ENCODE peak calls at places on chromosomes 12 and 14, in seven cellular contexts. Q is epithelial cell of esophagus, P is lung, W is foreskin fibroblast, H is tibial artery, F is spleen, S is IMR-90. O is an unnamed sample.

GRCh38 chr14:104953896-104954656 is 24.1 kb downstream of the AHNAK2 start:
- DNase-seq in Q (no peak), P (no peak), W (no peak), H (peak; percentile 61), F (peak; percentile 59), S (no peak), O (no peak)

GRCh38 chr14:92122351-92122677 is 545 bp downstream of the CPSF2 start:
- DNase-seq in Q (no peak), P (no peak), W (peak; percentile 43), H (no peak), F (no peak), S (peak; percentile 20), O (peak; percentile 29)

GRCh38 chr12:30145351-30146017 is 361.7 kb upstream of the TMTC1 start:
- DNase-seq in Q (no peak), P (no peak), W (no peak), H (no peak), F (no peak), S (no peak), O (no peak)

GRCh38 chr12:9940370-9940769 is 8.2 kb upstream of the CLEC2A start:
- DNase-seq in Q (peak; percentile 22), P (no peak), W (no peak), H (no peak), F (no peak), S (peak; percentile 5), O (peak; percentile 22)

GRCh38 chr14:68862954-68863594 is 70.2 kb upstream of the ZFP36L1 start:
- DNase-seq in Q (peak; percentile 82), P (peak; percentile 73), W (peak; percentile 89), H (peak; percentile 85), F (peak; percentile 84), S (peak; percentile 81), O (peak; percentile 75)

GRCh38 chr14:46091819-46092218 is 559.8 kb downstream of the RPL10L start:
- DNase-seq in Q (no peak), P (no peak), W (no peak), H (no peak), F (no peak), S (no peak), O (no peak)

GRCh38 chr12:3236345-3237153 is 159.4 kb downstream of the TSPAN9 start:
- DNase-seq in Q (peak; percentile 78), P (no peak), W (peak; percentile 78), H (no peak), F (no peak), S (peak; percentile 72), O (no peak)

GRCh38 chr14:71574976-71575375 is 357.3 kb upstream of the RGS6 start:
- DNase-seq in Q (peak; percentile 69), P (no peak), W (peak; percentile 85), H (no peak), F (no peak), S (peak; percentile 92), O (no peak)

GRCh38 chr12:105454688-105455087 is 124.2 kb downstream of the C12orf75 start:
- DNase-seq in Q (no peak), P (no peak), W (no peak), H (no peak), F (no peak), S (no peak), O (no peak)

GRCh38 chr14:23433457-23433856 is 2.0 kb downstream of the MYH7 start:
- DNase-seq in Q (no peak), P (no peak), W (no peak), H (peak; percentile 33), F (peak; percentile 54), S (no peak), O (no peak)

GRCh38 chr14:76773188-76773885 is 12.1 kb downstream of the VASH1 start:
- DNase-seq in Q (peak; percentile 72), P (peak; percentile 59), W (peak; percentile 91), H (peak; percentile 93), F (peak; percentile 77), S (peak; percentile 82), O (no peak)
- TF ChIP-seq CTCF in Q (peak; percentile 6), P (no peak), W (peak; percentile 12), H (no peak), F (no peak), S (peak; percentile 8), O (no peak)

GRCh38 chr12:45989277-45989856 is 1.0 kb downstream of the SCAF11 start:
- DNase-seq in Q (peak; percentile 62), P (peak; percentile 76), W (no peak), H (no peak), F (peak; percentile 93), S (peak; percentile 26), O (peak; percentile 32)

GRCh38 chr12:45991289-45992249 is 1.2 kb upstream of the SCAF11 start:
- DNase-seq in Q (peak; percentile 61), P (peak; percentile 75), W (peak; percentile 79), H (peak; percentile 87), F (peak; percentile 94), S (peak; percentile 43), O (peak; percentile 74)

GRCh38 chr12:45988259-45988658 is 2.1 kb downstream of the SCAF11 start:
- DNase-seq in Q (peak; percentile 56), P (no peak), W (peak; percentile 75), H (no peak), F (no peak), S (peak; percentile 82), O (no peak)

GRCh38 chr12:45989857-45990467 is 412 bp downstream of the SCAF11 start:
- DNase-seq in Q (peak; percentile 48), P (no peak), W (peak; percentile 71), H (peak; percentile 85), F (peak; percentile 93), S (peak; percentile 47), O (peak; percentile 33)

DNA sequence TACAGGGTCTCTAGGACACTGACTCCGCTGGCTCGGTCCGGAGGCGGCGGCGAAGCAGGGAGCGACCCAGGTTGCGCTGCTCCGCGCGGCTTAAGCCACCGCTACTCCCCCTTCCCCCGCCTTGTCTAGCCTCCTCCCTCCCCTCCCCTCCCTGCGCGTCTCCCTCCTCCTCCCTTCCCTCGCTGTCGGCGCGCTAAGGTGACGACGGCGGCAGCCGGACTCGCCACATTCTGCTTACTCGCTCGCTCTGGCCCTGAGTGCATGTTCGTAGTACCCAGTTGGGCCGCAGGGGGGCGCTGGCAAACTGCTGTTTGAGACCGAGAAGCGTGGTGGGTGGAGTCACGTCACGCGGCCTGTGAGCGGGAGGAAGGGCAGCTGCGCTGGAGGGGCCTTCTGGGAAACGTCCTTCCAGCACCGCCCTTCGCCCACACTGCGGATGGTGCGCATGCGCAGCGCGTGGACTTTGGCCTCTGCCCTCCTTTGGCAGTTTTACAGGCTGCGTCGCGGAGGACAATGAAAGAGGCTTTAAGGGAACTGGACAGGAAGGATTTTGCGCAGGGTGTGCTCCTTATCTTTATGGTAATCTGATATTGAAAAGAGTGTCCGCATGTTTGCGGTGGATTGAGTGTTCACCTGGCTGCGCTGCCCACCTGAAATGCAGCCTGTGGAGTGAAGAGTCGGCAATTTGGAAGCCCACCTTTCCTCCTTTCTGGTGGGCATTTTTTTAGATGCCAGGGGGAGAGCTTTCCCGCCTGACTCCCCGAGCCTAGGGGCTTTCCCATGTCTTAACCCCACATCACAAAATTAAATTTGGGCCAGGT is at the start of gene SCAF11:
- DNase-seq in Q (peak; percentile 100), P (peak; percentile 100), W (peak; percentile 100), H (peak; percentile 100), F (peak; percentile 100), S (peak; percentile 100), O (peak; percentile 96)
- TF ChIP-seq CTCF in Q (peak; percentile 89), P (peak; percentile 96), W (peak; percentile 94), H (peak; percentile 99), F (peak; percentile 100), S (peak; percentile 99), O (peak; percentile 96)

DNA sequence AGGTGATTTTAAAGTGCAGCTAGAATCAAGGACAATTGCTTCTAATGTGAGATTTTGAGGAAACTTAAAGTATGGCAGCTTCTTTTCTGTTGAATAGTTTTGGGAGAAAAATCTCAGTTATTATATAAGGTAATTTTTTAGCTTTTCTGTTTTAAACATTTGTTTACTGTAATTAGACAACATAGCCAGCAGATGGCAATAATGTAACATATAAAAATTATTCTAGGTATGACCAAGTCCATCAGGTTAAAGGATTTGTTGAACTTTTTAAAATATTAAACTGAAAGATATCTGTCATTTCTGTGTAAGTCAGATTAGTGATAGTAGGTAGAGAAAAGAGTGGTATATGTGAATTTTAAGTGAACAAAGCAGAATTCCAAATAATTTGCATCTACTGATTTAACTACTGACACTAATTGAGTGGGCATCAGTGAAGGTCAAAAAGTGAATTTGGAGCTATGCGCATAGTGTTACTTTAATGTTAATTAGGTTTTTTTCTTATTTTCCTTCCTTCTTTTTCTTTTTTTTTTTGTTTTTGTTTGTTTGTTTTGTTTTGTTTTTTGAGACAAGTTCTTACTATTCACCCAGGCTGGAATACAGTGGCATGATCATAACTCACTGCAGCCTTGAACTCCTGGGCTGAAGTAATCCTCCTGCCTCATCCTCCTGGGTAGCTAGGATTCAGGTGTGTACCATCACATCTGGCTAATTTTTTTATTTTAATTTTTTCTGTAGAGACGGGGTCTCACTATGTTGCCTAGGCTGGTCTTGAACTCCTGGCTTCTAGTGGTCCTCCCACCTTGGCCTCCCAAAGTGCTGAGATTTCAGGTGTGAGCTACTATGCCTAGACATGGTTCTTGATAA is 18.6 kb downstream of the PRORP start:
- DNase-seq in Q (peak; percentile 36), P (no peak), W (peak; percentile 45), H (no peak), F (no peak), S (peak; percentile 52), O (no peak)
- TF ChIP-seq CTCF in Q (no peak), P (no peak), W (no peak), H (peak; percentile 65), F (no peak), S (peak; percentile 62), O (peak; percentile 23)

DNA sequence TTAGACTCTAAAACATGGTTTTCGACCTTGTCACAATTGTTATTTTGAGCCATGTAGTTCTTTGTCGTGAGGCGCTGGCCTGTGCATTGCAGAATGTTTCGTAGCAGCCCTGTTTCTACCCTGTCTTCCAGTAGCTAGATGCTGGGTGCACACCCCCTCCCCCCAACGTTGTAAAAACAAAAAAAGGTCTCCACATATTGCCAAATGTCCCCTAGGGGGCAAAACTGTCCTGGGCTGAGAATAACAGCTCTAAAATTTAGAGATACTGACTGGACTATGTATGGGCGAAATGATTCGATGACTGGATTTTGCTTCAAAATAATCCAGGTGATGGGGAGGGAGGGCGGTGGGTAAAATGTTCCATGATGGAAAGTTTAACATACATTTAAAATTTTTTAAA is 126.1 kb upstream of the FUT8 start:
- DNase-seq in Q (no peak), P (no peak), W (peak; percentile 53), H (no peak), F (no peak), S (no peak), O (peak; percentile 57)
- TF ChIP-seq CTCF in Q (no peak), P (no peak), W (peak; percentile 10), H (no peak), F (peak; percentile 38), S (no peak), O (peak; percentile 57)

DNA sequence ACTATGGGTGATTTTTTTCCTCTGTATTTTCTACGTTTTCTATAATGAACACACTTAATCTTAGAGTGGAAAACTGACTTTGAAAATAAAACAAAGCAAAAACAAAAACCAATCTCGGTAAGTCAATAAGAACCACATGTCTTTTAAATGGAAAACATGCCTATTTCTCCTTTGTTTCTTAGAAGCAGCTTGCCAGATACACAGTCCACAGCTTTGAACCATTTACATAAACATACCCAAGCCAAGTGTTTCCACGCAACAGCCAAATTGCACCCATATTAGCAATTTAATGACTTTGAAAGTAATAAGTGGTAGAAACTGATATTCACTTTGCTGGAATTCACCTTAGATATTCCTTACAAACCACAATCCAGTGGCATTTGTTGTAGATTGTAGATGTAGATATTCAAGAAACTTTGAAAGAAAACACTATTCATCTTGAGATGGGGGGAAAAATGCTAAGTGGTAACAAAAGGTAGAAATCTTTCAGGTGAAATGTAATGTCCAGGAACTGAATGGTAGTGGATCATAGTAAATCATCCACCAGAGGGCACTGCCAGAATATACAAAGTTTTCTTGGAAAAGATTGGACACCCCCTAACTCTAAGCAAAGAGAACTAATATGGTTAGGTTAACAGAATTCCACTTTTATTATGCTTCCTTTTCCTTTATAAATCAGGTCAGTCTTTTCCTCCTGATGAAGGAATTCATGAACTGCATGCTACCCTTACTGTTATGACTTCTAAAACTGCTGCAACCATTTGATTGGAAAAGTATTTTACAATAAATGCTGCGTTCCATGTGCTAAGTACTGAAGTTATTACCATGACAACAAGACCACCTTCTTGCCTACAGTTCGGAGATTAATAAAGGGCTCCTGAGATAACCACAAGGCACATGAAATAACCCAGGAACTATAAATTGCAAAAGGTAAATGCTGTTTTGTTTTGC is 69.8 kb downstream of the RERG start:
- DNase-seq in Q (peak; percentile 49), P (no peak), W (peak; percentile 43), H (no peak), F (no peak), S (no peak), O (no peak)
- TF ChIP-seq CTCF in Q (peak; percentile 51), P (peak; percentile 11), W (peak; percentile 16), H (peak; percentile 67), F (peak; percentile 53), S (peak; percentile 31), O (peak; percentile 24)